ENCODE peak calls at places on chromosomes 5 and 9, in five cellular contexts. Y is CD4-positive, alpha-beta T cell; U is CD8-positive, alpha-beta T cell; F is omental fat pad; B is AG10803. O is an unnamed sample.

GRCh38 chr9:126500600-126501382 is 112.9 kb upstream of the LMX1B start:
- DNase-seq in U (peak), F (peak), B (peak), Y (peak), O (peak)

GRCh38 chr9:98657897-98658296 is 50.8 kb downstream of the GABBR2 start:
- DNase-seq in U (no peak), B (peak), Y (no peak), F (no peak), O (no peak)

GRCh38 chr5:98365126-98365525 is 408.3 kb upstream of the RGMB start:
- DNase-seq in Y (no peak), B (no peak), U (no peak), F (no peak), O (no peak)

GRCh38 chr9:136901516-136902258 is 15.4 kb downstream of the TRAF2 start:
- DNase-seq in Y (peak), B (peak), F (no peak), U (peak), O (peak)

GRCh38 chr5:83567741-83568530 is 96.4 kb downstream of the VCAN start:
- DNase-seq in Y (no peak), B (peak), U (no peak), F (no peak), O (no peak)

GRCh38 chr9:5360341-5360740 is 20.7 kb upstream of the RLN1 start:
- DNase-seq in F (no peak), Y (no peak), U (no peak), B (no peak), O (no peak)

GRCh38 chr5:60195083-60195482 is 301.6 kb upstream of the PDE4D start:
- DNase-seq in U (no peak), B (no peak), F (no peak), Y (no peak), O (no peak)

GRCh38 chr9:73023025-73023541 is 70.2 kb upstream of the ALDH1A1 start:
- DNase-seq in U (peak), B (peak), F (no peak), Y (peak), O (peak)

GRCh38 chr9:935348-935965 is 41.0 kb upstream of the DMRT3 start:
- DNase-seq in F (no peak), B (peak), U (no peak), Y (no peak), O (no peak)

GRCh38 chr5:151239237-151239861 is 13.6 kb upstream of the GM2A start:
- DNase-seq in F (no peak), U (peak), Y (peak), B (peak), O (no peak)

GRCh38 chr5:5164158-5164557 is 24.0 kb downstream of the ADAMTS16 start:
- DNase-seq in Y (no peak), F (no peak), U (no peak), B (no peak), O (no peak)

GRCh38 chr9:112104401-112104800 is 70.7 kb downstream of the SUSD1 start:
- DNase-seq in B (no peak), Y (no peak), U (no peak), F (no peak), O (no peak)

GRCh38 chr5:38846379-38846967 is 661 bp downstream of the OSMR start:
- DNase-seq in F (no peak), U (no peak), B (peak), Y (no peak), O (no peak)

GRCh38 chr9:106921989-106922388 is 59.0 kb downstream of the ZNF462 start:
- DNase-seq in Y (no peak), F (no peak), U (no peak), B (peak), O (no peak)

GRCh38 chr5:93430139-93430538 is 150.9 kb downstream of the NR2F1-AS1 start:
- DNase-seq in U (no peak), F (no peak), Y (no peak), B (no peak), O (no peak)

GRCh38 chr9:13689925-13690324 is 410.4 kb upstream of the MPDZ start:
- DNase-seq in B (no peak), F (no peak), Y (no peak), U (no peak), O (no peak)

GRCh38 chr5:145245354-145245753 is 589.8 kb downstream of the PRELID2 start:
- DNase-seq in Y (no peak), U (no peak), B (peak), F (no peak), O (no peak)

GRCh38 chr5:127916875-127917573 is 166.5 kb upstream of the SLC12A2 start:
- DNase-seq in F (no peak), U (no peak), B (no peak), Y (no peak), O (no peak)

GRCh38 chr5:42811591-42812392 is at the start of gene SELENOP:
- DNase-seq in U (no peak), Y (no peak), F (no peak), B (peak), O (no peak)

GRCh38 chr5:103847060-103847459 is 284.5 kb upstream of the NUDT12 start:
- DNase-seq in Y (no peak), U (no peak), B (peak), F (no peak), O (no peak)

GRCh38 chr5:85656050-85656449 is 961.7 kb upstream of the COX7C start:
- DNase-seq in F (no peak), B (no peak), U (no peak), Y (no peak), O (no peak)

GRCh38 chr9:27308691-27309390 is 11.9 kb upstream of the EQTN start:
- DNase-seq in F (no peak), Y (no peak), B (no peak), U (no peak), O (no peak)

GRCh38 chr9:101711330-101711941 is 27.0 kb downstream of the GRIN3A start:
- DNase-seq in B (peak), F (no peak), Y (no peak), U (peak), O (peak)

GRCh38 chr5:179550511-179551342 is at the start of gene RUFY1:
- DNase-seq in U (peak), F (peak), Y (peak), B (peak), O (peak)
- TF ChIP-seq CTCF in U (no peak), F (no peak), Y (no peak), B (no peak), O (no peak)

GRCh38 chr9:71911061-71911907 is at the start of the genes ABHD17B and C9orf85:
- DNase-seq in B (peak), U (peak), Y (peak), F (peak), O (peak)

GRCh38 chr9:71909887-71910601 is 949 bp downstream of the ABHD17B start:
- DNase-seq in Y (peak), F (peak), U (peak), B (peak), O (peak)

GRCh38 chr9:71911908-71912325 is 478 bp downstream of the C9orf85 start:
- DNase-seq in B (peak), Y (no peak), U (no peak), F (no peak), O (no peak)

DNA sequence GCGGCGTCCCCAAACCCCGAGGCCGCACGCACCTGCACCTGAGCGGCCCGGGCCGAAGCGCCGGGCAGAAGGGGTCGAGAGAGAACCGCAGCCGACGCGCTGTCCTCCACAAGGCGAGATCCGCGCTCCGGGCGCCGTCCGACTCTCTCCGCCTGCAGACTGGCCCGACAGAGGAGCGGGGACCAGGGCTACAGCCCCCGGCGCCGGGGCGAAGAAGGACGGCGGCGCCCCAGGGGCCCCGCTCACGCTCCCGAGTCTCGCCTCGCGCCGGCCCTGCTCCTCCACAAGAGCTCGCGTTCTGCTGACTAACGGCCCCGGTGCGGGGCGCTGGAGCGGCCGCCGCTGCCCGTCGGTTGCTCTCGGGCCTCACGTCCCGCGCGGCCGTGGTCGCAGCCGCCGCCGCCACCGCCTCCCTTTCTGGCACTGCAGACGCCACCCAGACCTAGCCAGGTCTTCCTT is 362 bp downstream of the ABHD17B start:
- DNase-seq in F (no peak), B (no peak), Y (no peak), U (no peak), O (peak)
- TF ChIP-seq CTCF in F (no peak), B (no peak), Y (no peak), U (no peak), O (no peak)

DNA sequence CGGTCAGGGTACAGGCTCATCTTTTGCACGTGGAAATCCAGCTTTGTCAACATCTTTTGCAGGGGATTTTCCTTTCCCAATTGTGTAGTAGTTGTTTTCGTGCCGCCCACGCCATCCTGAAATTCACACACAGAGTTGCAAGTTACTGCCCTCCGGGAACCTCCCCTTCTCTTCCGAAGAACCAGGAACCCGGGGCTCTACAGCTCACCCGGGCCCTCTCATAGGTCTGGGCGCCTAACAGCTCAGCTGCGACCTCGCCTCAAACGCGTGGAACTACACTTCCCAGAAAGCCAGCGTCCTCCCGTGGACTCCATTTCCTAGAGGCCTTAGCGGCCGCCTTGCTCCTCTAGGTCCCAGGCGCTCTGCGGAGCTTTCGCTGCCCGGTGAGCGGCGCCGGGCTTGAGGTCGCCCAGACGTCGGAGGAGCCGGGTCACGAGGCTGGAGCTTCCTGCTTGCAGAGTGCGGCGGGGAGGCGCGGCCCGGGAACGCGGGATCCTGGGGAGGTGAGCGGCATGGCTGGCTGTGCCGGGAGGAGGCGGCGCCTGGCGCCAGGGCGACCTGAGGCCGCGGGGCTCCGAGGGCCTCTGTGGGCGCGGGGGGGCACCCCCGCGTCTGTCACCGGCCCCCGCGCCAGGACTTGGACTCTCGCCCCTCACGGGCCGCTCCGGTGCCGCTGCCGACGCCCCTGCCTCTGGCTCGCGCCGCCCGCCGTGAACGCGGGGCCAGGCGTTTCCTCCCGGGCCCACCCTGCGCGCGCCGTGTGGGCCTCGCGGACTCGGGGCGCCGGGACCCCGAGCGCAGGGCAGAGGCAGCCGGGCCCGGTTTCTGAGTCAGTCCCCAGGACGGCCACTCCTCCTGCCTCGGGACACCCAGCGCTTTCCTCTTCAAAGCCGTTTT is at the start of gene ZNF354B:
- DNase-seq in U (peak), Y (peak), F (peak), B (peak), O (peak)
- TF ChIP-seq CTCF in U (no peak), Y (no peak), F (no peak), B (peak), O (no peak)

DNA sequence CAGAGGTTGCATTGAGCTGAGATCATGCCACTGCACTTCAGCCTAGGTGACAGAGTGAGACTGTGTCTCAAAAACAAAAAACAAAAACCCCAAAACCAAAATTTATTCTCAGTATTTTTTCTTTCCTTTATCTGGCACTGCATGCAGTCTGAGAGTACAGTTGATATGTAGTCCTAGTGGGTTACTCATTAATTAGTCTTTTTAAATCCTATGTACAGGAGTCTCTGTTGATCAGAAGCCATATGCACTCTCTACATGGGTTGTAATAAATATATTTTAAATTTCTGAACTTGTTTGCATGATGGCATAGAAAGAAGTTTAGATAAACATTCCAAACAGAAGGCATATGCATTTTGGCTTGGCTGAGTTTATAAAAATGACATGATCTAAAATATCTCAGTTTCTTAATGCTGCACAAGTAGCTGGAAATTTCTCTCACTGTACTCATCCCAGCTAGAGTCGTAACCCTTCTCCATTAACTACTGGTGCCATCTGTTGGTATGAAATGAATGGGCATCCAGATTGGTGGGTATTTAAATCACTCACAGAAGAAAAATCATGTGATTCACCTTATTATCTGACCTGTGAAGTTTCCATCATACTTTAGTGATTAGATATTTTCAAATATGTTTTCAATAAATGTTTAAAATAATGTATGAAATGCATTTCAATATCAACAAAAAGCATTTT is 284.8 kb downstream of the CTNND2 start:
- DNase-seq in B (no peak), Y (no peak), F (no peak), U (no peak), O (no peak)
- TF ChIP-seq CTCF in B (no peak), Y (no peak), F (no peak), U (no peak), O (no peak)

DNA sequence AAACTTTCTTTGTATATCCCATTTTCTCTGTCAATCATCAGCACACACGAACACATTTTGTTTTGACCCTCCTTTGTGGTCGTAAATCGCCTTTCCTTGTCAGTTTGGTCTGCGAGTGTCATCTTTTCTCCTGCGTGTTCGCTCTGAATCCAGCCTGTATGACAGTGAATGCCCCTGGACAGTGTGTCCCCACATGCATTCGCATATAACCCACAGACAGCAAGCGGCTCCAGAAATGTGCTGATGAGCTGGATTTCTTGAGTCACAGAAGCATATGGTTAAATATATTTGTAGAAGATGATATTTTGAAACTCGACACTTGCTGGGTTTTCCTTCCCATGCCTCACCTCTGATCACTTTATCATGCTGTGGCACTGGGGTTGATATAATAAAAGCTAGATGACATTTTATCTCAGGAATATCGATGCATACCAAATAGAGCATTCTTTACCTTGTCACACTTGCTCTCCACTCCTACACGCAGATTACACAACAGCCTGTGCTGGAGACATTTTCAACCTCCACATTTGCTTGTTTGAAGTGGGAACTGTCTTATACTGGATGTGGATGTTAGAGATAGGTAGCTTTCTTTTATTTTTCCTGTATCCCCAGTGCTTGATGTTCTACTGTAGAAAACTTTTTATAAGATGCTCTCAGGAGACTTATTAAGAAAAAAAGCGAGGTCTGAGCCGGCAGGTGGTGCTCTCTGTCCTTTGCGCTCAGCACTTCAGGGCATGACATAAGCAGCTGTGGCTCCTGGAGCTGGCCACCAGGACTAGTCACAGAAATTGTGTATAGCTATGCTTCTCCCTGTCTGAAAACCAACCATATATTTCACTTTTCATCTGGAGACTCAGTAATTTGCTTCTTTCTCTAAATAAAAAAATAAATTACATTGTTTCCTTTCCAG is 215.1 kb downstream of the SH3GL2 start:
- DNase-seq in U (no peak), Y (no peak), F (no peak), B (peak), O (no peak)
- TF ChIP-seq CTCF in U (no peak), Y (no peak), F (no peak), B (no peak), O (no peak)

DNA sequence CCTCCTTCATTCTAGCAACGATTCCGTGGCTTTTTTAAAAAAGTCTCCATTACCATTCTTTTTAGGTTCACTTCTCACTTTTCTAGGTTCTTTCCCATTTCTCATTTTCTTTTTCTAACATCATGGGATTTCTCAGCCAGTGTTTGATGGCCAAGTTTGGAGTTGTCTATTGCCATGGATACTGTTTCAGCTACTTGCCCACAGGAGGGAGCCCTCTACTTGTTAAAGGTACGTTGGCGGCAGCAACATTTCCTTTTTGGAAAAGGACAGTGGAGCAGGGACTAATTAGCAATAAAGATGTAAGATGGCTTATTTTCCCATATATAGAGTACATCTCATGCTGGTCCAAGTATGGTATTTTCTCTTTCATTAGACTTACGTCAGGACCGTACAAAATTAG is 2257.5 kb upstream of the C9orf72 start:
- DNase-seq in B (no peak), U (no peak), F (no peak), Y (no peak), O (no peak)
- TF ChIP-seq CTCF in B (no peak), U (no peak), F (no peak), Y (no peak), O (peak)

DNA sequence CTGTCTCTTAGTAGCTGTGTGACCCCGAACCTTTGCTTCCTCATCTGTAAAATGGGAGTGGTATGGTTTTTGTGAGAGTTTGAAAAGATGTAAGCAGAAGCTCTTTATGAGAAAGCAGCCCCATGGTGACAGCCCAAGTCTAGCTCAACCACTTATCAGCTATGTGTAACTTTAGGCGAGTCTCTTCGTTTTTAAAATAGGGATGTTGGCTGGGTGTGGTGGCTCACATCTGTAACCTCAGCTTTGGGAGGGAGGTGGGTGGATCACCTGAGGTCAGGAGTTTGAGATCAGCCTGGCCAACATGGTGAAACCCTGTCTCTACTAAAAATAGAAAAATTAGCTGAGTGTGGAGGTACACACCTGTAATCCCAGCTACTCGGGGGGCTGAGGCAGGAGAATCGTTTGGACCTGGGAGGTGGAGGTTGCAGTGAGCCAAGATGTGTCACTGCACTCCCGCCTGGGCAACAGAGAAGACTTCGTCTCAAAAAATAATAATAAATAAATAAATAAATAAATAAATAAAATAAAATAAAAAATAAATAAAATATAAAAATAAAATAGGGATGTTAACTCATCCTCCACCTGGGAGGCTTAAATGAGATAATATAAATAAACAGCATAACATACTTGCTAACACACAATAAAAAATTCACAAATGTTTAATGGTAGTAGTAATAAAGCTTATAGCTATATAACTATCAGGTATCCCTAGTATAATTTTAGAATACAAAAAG is 71.7 kb downstream of the APBA1 start:
- DNase-seq in Y (no peak), F (no peak), B (no peak), U (no peak), O (no peak)
- TF ChIP-seq CTCF in Y (no peak), F (no peak), B (no peak), U (no peak), O (no peak)

GRCh38 chr9:36728651-36729520 is 156.2 kb downstream of the MELK start:
- DNase-seq in U (peak), F (no peak), Y (peak), B (peak), O (peak)
- TF ChIP-seq CTCF in U (peak), F (no peak), Y (peak), B (peak), O (peak)

DNA sequence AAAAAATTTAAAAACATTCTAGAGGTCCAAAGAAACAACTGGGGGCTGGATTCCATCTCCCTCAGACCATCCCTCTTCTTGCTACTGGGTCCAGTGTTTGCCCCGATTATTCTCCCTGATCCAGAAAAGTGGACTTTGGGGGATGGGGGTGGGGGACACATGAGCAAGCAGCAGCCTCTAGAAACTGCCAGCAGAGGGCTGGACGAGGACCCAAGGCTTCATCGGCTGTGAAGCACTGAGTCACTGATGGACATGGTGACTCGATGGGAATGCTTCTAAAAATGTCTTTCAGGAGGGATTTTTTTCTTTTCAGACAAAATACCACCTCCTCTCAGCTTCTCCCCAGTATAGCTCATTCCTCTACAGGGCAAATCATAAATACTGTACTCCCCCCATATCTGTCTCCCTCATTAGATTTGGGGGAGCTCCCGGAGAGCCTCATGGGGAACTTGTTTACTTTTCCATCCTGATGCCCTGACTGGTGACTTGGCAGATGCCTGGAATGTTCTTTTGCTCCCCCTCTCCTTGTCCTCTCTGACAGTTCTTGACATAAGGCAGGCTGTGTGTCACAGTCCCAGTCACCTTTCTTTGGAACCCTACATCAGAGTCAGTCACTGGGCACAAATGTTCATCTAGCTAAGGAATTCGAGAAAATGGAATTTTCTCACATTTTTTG is 67.2 kb upstream of the STC2 start:
- DNase-seq in U (no peak), F (no peak), Y (no peak), B (peak), O (no peak)
- TF ChIP-seq CTCF in U (no peak), F (no peak), Y (no peak), B (peak), O (no peak)